ENCODE peak calls at places on chromosomes 1 and 21, in ten cellular contexts. B is cardiac muscle cell, W is MCF 10A, K is suprapubic skin, P is breast epithelium, F is WTC11, N is cardiac fibroblast, T is colonic mucosa, C is body of pancreas, H is activated B cell treated with CpG ODN at 0.5 μM for 24 hours. R is an unnamed sample.
A peak's percentile ranks its signal among the peaks of the same experiment; 100 is the strongest.

GRCh38 chr1:198686069-198686728 is 47.4 kb downstream of the PTPRC start:
- DNase-seq in T (no peak), W (peak; percentile 63), H (no peak), K (no peak), N (peak; percentile 71), B (no peak), P (no peak), C (no peak), F (no peak), R (no peak)

GRCh38 chr1:162321809-162322422 is 54.7 kb downstream of the SPATA46 start:
- DNase-seq in B (no peak), W (no peak), F (no peak), T (peak; percentile 39), N (no peak), C (no peak), K (no peak), P (no peak), H (no peak), R (no peak)

GRCh38 chr1:158112994-158113758 is 67.5 kb upstream of the CD1D start:
- DNase-seq in W (no peak), T (peak; percentile 42), B (peak; percentile 71), H (peak; percentile 64), C (peak; percentile 18), F (peak; percentile 65), K (no peak), N (peak; percentile 23), P (no peak), R (no peak)

GRCh38 chr21:20882462-20883415 is 115.5 kb upstream of the NCAM2 start:
- DNase-seq in W (peak; percentile 67), N (peak; percentile 42), C (peak; percentile 54), K (no peak), F (peak; percentile 47), H (no peak), B (peak; percentile 66), T (peak; percentile 28), P (no peak), R (no peak)

GRCh38 chr1:162220009-162220539 is 150.6 kb downstream of the NOS1AP start:
- DNase-seq in W (no peak), C (no peak), P (no peak), F (no peak), K (no peak), T (no peak), N (no peak), H (no peak), B (no peak), R (no peak)

GRCh38 chr1:212186427-212187207 is 98.6 kb upstream of the PPP2R5A start:
- DNase-seq in C (no peak), W (no peak), F (no peak), K (no peak), T (peak; percentile 52), N (peak; percentile 42), B (no peak), P (no peak), H (no peak), R (no peak)

GRCh38 chr1:21378705-21379494 is 61.0 kb upstream of the NBPF3 start:
- DNase-seq in H (no peak), T (peak; percentile 28), B (no peak), K (no peak), W (peak; percentile 36), N (peak; percentile 21), F (no peak), P (no peak), C (no peak), R (no peak)

GRCh38 chr1:207938016-207938415 is 27.1 kb upstream of the CD34 start:
- DNase-seq in T (no peak), B (peak; percentile 32), C (no peak), H (no peak), W (no peak), F (no peak), N (peak; percentile 89), K (no peak), P (no peak), R (no peak)

GRCh38 chr1:206503591-206504362 is 3.6 kb upstream of the RASSF5 start:
- DNase-seq in N (peak; percentile 99), P (no peak), T (no peak), H (no peak), W (peak; percentile 100), K (no peak), F (no peak), C (no peak), B (no peak), R (peak; percentile 90)

GRCh38 chr1:5913078-5913845 is 79.0 kb downstream of the NPHP4 start:
- DNase-seq in K (peak; percentile 44), H (no peak), W (no peak), C (no peak), B (no peak), T (no peak), F (no peak), N (no peak), P (no peak), R (no peak)

GRCh38 chr1:154288694-154289093 is 16.3 kb downstream of the HAX1 start:
- DNase-seq in F (no peak), B (no peak), T (no peak), W (no peak), H (no peak), K (no peak), P (no peak), N (no peak), C (no peak), R (no peak)
- TF ChIP-seq CTCF in F (no peak), B (no peak), T (no peak), W (no peak), H (no peak), K (no peak), P (no peak), N (no peak), C (no peak), R (no peak)

GRCh38 chr1:85822696-85823095 is 114.5 kb upstream of the ZNHIT6 start:
- DNase-seq in N (peak; percentile 16), F (no peak), B (no peak), P (no peak), K (no peak), W (no peak), C (no peak), T (no peak), H (no peak), R (no peak)

GRCh38 chr1:85818371-85818770 is 110.1 kb upstream of the ZNHIT6 start:
- DNase-seq in B (no peak), P (no peak), N (peak; percentile 54), F (no peak), K (no peak), T (no peak), W (no peak), H (no peak), C (no peak), R (no peak)

DNA sequence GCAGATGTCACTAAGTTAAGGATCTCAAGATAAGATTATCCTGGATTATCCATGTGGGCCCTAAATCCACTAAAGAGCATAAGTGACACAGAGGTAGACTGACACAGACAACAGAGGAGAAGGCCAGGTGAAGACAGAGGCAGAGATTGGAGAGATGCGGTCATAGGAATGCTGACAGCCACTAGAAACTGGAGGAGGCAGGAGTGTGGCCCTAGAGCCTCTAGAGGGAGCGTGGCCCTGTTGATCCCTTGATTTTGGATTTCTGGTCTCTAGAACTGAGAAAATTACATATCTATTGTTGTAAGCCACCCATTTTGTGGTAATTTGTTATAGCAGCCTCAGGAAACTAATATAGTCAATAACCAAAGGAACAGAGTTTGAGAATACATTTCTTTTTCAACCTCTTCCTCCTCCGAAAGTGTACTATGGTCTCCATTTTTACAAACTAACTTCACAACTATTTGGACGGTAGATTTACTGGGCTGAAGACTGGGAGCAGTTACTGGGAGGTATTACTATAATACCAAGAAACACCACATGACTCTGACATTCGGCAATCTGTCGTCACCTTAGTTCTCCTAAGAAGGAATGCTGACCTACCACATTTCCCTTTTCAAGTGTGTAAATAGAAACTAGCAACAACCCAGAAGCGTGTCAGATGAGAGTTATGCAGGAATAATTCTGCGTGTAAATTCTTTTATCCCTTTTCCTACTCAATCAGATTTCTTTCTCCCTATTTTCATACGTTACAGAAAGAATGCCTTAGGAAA is 116.0 kb upstream of the ZNHIT6 start:
- DNase-seq in P (no peak), N (no peak), K (no peak), W (no peak), B (no peak), C (no peak), T (no peak), F (peak; percentile 23), H (no peak), R (no peak)
- TF ChIP-seq CTCF in P (no peak), N (no peak), K (no peak), W (no peak), B (no peak), C (no peak), T (no peak), F (no peak), H (no peak), R (no peak)

DNA sequence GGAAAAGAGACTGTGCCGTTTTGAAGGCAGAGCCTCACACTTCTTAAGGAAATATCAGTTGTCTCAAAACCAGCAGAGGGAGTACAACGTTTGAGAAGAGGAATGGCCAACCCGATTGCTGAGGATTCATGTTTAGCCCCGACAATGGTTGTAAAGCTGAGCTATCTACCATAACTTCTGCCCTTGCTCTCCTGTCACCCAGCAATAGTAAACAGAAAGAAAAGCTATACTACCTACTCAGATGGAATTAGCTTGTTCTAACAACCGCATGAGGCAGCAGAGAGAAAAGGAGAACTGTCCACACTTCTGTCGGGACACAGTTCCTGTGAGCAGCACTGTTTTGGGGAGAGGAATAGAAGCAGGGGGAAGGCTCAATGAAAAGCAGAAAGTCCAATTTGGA is 91.2 kb downstream of the SLC45A1 start:
- DNase-seq in P (no peak), W (peak; percentile 14), H (no peak), N (peak; percentile 76), K (no peak), T (no peak), B (peak; percentile 67), F (no peak), C (no peak), R (no peak)
- TF ChIP-seq CTCF in P (peak; percentile 38), W (peak; percentile 24), H (no peak), N (peak; percentile 43), K (peak; percentile 46), T (peak; percentile 41), B (peak; percentile 61), F (no peak), C (peak; percentile 55), R (peak; percentile 71)

GRCh38 chr21:31872452-31873274 is at the start of gene HUNK:
- DNase-seq in T (peak; percentile 68), W (no peak), F (peak; percentile 79), C (peak; percentile 73), K (no peak), H (peak; percentile 21), B (peak; percentile 77), P (peak; percentile 34), N (peak; percentile 12), R (no peak)
- TF ChIP-seq CTCF in T (no peak), W (no peak), F (no peak), C (peak; percentile 18), K (no peak), H (no peak), B (no peak), P (no peak), N (no peak), R (no peak)

DNA sequence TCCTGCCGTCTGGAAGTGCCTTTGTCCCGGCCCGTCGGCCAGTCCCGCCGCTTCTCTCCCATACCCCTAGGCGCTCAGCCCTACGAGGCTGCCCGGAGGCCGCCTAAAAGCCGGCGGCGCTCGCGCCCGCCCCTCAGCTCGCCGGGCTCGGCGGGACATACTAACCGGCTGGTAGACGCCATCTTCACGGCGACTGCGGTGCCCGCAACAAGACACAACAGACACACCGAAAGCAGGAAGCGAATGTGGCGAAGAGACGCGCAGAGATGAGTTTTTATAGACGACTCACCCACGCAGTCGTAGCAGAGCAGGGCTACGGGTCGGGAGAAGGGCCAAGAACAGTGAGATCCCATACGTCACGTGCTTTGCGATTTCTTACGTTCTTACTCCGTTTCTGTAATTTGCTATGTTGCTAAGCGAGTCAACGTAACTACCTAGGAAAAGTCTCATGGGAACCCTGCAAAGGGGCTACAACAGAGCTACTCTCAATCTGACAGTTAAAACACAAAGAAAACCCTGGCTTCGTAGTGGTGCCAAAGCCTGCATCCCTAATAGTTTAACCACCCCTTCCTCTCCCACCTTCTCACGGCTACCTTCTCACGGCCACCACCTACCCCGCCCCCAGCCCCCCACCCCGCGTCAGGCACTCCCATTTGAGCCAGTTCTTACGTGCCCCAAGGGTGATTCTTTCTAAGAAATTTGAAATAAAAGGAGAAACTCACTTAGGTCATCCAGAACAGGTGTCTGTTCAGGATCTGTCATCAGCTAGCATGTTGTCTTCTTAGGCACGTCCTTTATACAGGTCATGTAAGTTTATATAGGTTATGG is at the start of gene GTF2B:
- DNase-seq in F (peak; percentile 67), P (peak; percentile 92), H (peak; percentile 90), W (peak; percentile 96), B (peak; percentile 90), K (peak; percentile 95), N (peak; percentile 98), T (peak; percentile 97), C (peak; percentile 90), R (peak; percentile 94)
- TF ChIP-seq CTCF in F (no peak), P (peak; percentile 9), H (no peak), W (no peak), B (no peak), K (no peak), N (no peak), T (no peak), C (no peak), R (no peak)